ENCODE peak calls at places on chromosome 1, in eight cellular contexts. One of them, this sample, is unnamed.

GRCh38 chr1:215475719-215476525 is 91.2 kb upstream of the KCTD3 start:
- DNase-seq in activated naive CD8-positive, alpha-beta T cell treated with anti-CD3 and anti-CD28 coated beads, Interleukin-2, amount 50 U/mL, for 16 hours: no peak
- DNase-seq in activated CD8-positive, alpha-beta memory T cell treated with anti-CD3 and anti-CD28 coated beads for 1 hour: no peak
- DNase-seq in nephron progenitor cell: no peak
- DNase-seq in CD4-positive, CD25-positive, alpha-beta regulatory T cell: no peak
- DNase-seq in activated gamma-delta T cell: no peak
- DNase-seq in iris pigment epithelial cell: peak
- DNase-seq in amygdala: no peak
- DNase-seq in this sample: no peak

GRCh38 chr1:33436557-33437296 is 5.8 kb upstream of the PHC2 start:
- DNase-seq in activated naive CD8-positive, alpha-beta T cell treated with anti-CD3 and anti-CD28 coated beads, Interleukin-2, amount 50 U/mL, for 16 hours: no peak
- DNase-seq in activated CD8-positive, alpha-beta memory T cell treated with anti-CD3 and anti-CD28 coated beads for 1 hour: no peak
- DNase-seq in nephron progenitor cell: no peak
- DNase-seq in CD4-positive, CD25-positive, alpha-beta regulatory T cell: no peak
- DNase-seq in activated gamma-delta T cell: no peak
- DNase-seq in iris pigment epithelial cell: no peak
- DNase-seq in amygdala: no peak
- DNase-seq in this sample: no peak

GRCh38 chr1:27292111-27292510 is 29.9 kb upstream of the TMEM222 start:
- DNase-seq in activated naive CD8-positive, alpha-beta T cell treated with anti-CD3 and anti-CD28 coated beads, Interleukin-2, amount 50 U/mL, for 16 hours: no peak
- DNase-seq in activated CD8-positive, alpha-beta memory T cell treated with anti-CD3 and anti-CD28 coated beads for 1 hour: no peak
- DNase-seq in nephron progenitor cell: no peak
- DNase-seq in CD4-positive, CD25-positive, alpha-beta regulatory T cell: no peak
- DNase-seq in activated gamma-delta T cell: no peak
- DNase-seq in iris pigment epithelial cell: no peak
- DNase-seq in amygdala: no peak
- DNase-seq in this sample: no peak

GRCh38 chr1:89451011-89451410 is 73.6 kb upstream of the LRRC8B start:
- DNase-seq in activated naive CD8-positive, alpha-beta T cell treated with anti-CD3 and anti-CD28 coated beads, Interleukin-2, amount 50 U/mL, for 16 hours: no peak
- DNase-seq in activated CD8-positive, alpha-beta memory T cell treated with anti-CD3 and anti-CD28 coated beads for 1 hour: no peak
- DNase-seq in nephron progenitor cell: no peak
- DNase-seq in CD4-positive, CD25-positive, alpha-beta regulatory T cell: no peak
- DNase-seq in activated gamma-delta T cell: no peak
- DNase-seq in iris pigment epithelial cell: peak
- DNase-seq in amygdala: no peak
- DNase-seq in this sample: no peak

GRCh38 chr1:84163123-84164038 is 19.3 kb downstream of the PRKACB start:
- DNase-seq in activated naive CD8-positive, alpha-beta T cell treated with anti-CD3 and anti-CD28 coated beads, Interleukin-2, amount 50 U/mL, for 16 hours: no peak
- DNase-seq in activated CD8-positive, alpha-beta memory T cell treated with anti-CD3 and anti-CD28 coated beads for 1 hour: no peak
- DNase-seq in nephron progenitor cell: no peak
- DNase-seq in CD4-positive, CD25-positive, alpha-beta regulatory T cell: no peak
- DNase-seq in activated gamma-delta T cell: no peak
- DNase-seq in iris pigment epithelial cell: no peak
- DNase-seq in amygdala: no peak
- DNase-seq in this sample: no peak

GRCh38 chr1:47317841-47318240 is 3.9 kb upstream of the STIL start:
- DNase-seq in activated naive CD8-positive, alpha-beta T cell treated with anti-CD3 and anti-CD28 coated beads, Interleukin-2, amount 50 U/mL, for 16 hours: no peak
- DNase-seq in activated CD8-positive, alpha-beta memory T cell treated with anti-CD3 and anti-CD28 coated beads for 1 hour: no peak
- DNase-seq in nephron progenitor cell: no peak
- DNase-seq in CD4-positive, CD25-positive, alpha-beta regulatory T cell: no peak
- DNase-seq in activated gamma-delta T cell: no peak
- DNase-seq in iris pigment epithelial cell: peak
- DNase-seq in amygdala: no peak
- DNase-seq in this sample: no peak

GRCh38 chr1:242876021-242876420 is 351.5 kb upstream of the PLD5 start:
- DNase-seq in activated naive CD8-positive, alpha-beta T cell treated with anti-CD3 and anti-CD28 coated beads, Interleukin-2, amount 50 U/mL, for 16 hours: no peak
- DNase-seq in activated CD8-positive, alpha-beta memory T cell treated with anti-CD3 and anti-CD28 coated beads for 1 hour: no peak
- DNase-seq in nephron progenitor cell: no peak
- DNase-seq in CD4-positive, CD25-positive, alpha-beta regulatory T cell: no peak
- DNase-seq in activated gamma-delta T cell: no peak
- DNase-seq in iris pigment epithelial cell: no peak
- DNase-seq in amygdala: no peak
- DNase-seq in this sample: no peak

GRCh38 chr1:9871021-9871420 is 39.0 kb downstream of the CTNNBIP1 start:
- DNase-seq in activated naive CD8-positive, alpha-beta T cell treated with anti-CD3 and anti-CD28 coated beads, Interleukin-2, amount 50 U/mL, for 16 hours: no peak
- DNase-seq in activated CD8-positive, alpha-beta memory T cell treated with anti-CD3 and anti-CD28 coated beads for 1 hour: no peak
- DNase-seq in nephron progenitor cell: no peak
- DNase-seq in CD4-positive, CD25-positive, alpha-beta regulatory T cell: no peak
- DNase-seq in activated gamma-delta T cell: no peak
- DNase-seq in iris pigment epithelial cell: no peak
- DNase-seq in amygdala: no peak
- DNase-seq in this sample: no peak

GRCh38 chr1:3159121-3159520 is 90.1 kb downstream of the PRDM16 start:
- DNase-seq in activated naive CD8-positive, alpha-beta T cell treated with anti-CD3 and anti-CD28 coated beads, Interleukin-2, amount 50 U/mL, for 16 hours: no peak
- DNase-seq in activated CD8-positive, alpha-beta memory T cell treated with anti-CD3 and anti-CD28 coated beads for 1 hour: no peak
- DNase-seq in nephron progenitor cell: no peak
- DNase-seq in CD4-positive, CD25-positive, alpha-beta regulatory T cell: no peak
- DNase-seq in activated gamma-delta T cell: no peak
- DNase-seq in iris pigment epithelial cell: no peak
- DNase-seq in amygdala: no peak
- DNase-seq in this sample: no peak

GRCh38 chr1:38872401-38873026 is 634 bp downstream of the MYCBP start:
- DNase-seq in activated naive CD8-positive, alpha-beta T cell treated with anti-CD3 and anti-CD28 coated beads, Interleukin-2, amount 50 U/mL, for 16 hours: no peak
- DNase-seq in activated CD8-positive, alpha-beta memory T cell treated with anti-CD3 and anti-CD28 coated beads for 1 hour: peak
- DNase-seq in nephron progenitor cell: peak
- DNase-seq in CD4-positive, CD25-positive, alpha-beta regulatory T cell: peak
- DNase-seq in activated gamma-delta T cell: no peak
- DNase-seq in iris pigment epithelial cell: peak
- DNase-seq in amygdala: no peak
- DNase-seq in this sample: no peak